ENCODE peak calls at places on chromosomes 5 and 9, in seven cellular contexts. A is neural crest cell; M is kidney; V is SW480; Q is fibroblast of mammary gland; Y is activated CD4-positive, alpha-beta memory T cell treated with anti-CD3 and anti-CD28 coated beads for 36 hours; U is activated CD4-positive, alpha-beta T cell treated with anti-CD3 and anti-CD28 coated beads, Interleukin-2, amount 50 U/mL, for 24 hours. L is an unnamed sample.

GRCh38 chr5:105503950-105504349 is 1941.4 kb upstream of the NUDT12 start:
- DNase-seq in Y (no peak), V (no peak), A (no peak), M (no peak), U (no peak), Q (no peak), L (no peak)

GRCh38 chr5:17096975-17097695 is 120.3 kb upstream of the BASP1 start:
- DNase-seq in Q (no peak), M (no peak), Y (no peak), U (no peak), A (peak; percentile 8), V (peak; percentile 63), L (no peak)

GRCh38 chr5:140329739-140330481 is 16.5 kb downstream of the HBEGF start:
- DNase-seq in Q (no peak), Y (no peak), U (no peak), A (no peak), M (no peak), V (no peak), L (no peak)

GRCh38 chr5:18527017-18527416 is 892.8 kb downstream of the TAF11L14 start:
- DNase-seq in M (no peak), A (no peak), V (no peak), U (no peak), Q (no peak), Y (no peak), L (no peak)

GRCh38 chr9:136703231-136703870 is 9.0 kb upstream of the DIPK1B start:
- DNase-seq in U (no peak), Q (no peak), V (no peak), M (no peak), Y (no peak), A (no peak), L (no peak)

GRCh38 chr5:11504794-11505193 is 399.5 kb downstream of the CTNND2 start:
- DNase-seq in Q (peak; percentile 64), V (no peak), U (no peak), M (no peak), Y (no peak), A (no peak), L (no peak)

GRCh38 chr9:106529616-106530015 is 333.4 kb upstream of the ZNF462 start:
- DNase-seq in M (no peak), Y (no peak), A (no peak), Q (no peak), V (no peak), U (no peak), L (no peak)

GRCh38 chr5:96226941-96227552 is 206.0 kb downstream of the PCSK1 start:
- DNase-seq in M (no peak), Y (no peak), U (no peak), A (no peak), Q (peak; percentile 97), V (peak; percentile 43), L (no peak)

GRCh38 chr5:142527234-142527633 is 158.7 kb downstream of the FGF1 start:
- DNase-seq in A (no peak), U (no peak), Y (no peak), M (no peak), Q (no peak), V (no peak), L (no peak)

GRCh38 chr5:88883566-88884434 is 816 bp upstream of the MEF2C start:
- DNase-seq in Y (peak; percentile 16), A (peak; percentile 50), Q (peak; percentile 79), M (peak; percentile 84), V (peak; percentile 35), U (no peak), L (peak; percentile 63)

GRCh38 chr5:112420111-112420864 is 1.2 kb upstream of the EPB41L4A start:
- DNase-seq in V (peak; percentile 92), Q (peak; percentile 47), Y (peak; percentile 67), M (peak; percentile 94), A (peak; percentile 80), U (no peak), L (peak; percentile 87)

GRCh38 chr9:80646211-80646610 is 1043.1 kb downstream of the TLE1 start:
- DNase-seq in A (no peak), Q (no peak), U (no peak), V (no peak), M (no peak), Y (no peak), L (no peak)

GRCh38 chr5:179278119-179278518 is 67.1 kb downstream of the ADAMTS2 start:
- DNase-seq in Q (no peak), V (peak; percentile 20), M (peak; percentile 34), U (no peak), Y (no peak), A (no peak), L (no peak)

GRCh38 chr9:132994410-132995120 is 16.1 kb downstream of the GFI1B start:
- DNase-seq in M (peak; percentile 67), V (peak; percentile 80), U (no peak), Y (peak; percentile 13), Q (peak; percentile 53), A (no peak), L (no peak)